ENCODE peak calls at places on chromosomes 2 and 18, in seven cellular contexts. B is Calu3, S is GM12865, J is skeletal muscle cell, Y is IMR-90, R is ecto neural progenitor cell, E is HS-5. O is an unnamed sample.

GRCh38 chr2:197163755-197164753 is 146.5 kb downstream of the ANKRD44 start:
- DNase-seq in S (no peak), J (no peak), E (no peak), R (peak), B (no peak), Y (no peak), O (peak)

GRCh38 chr2:240505946-240506345 is 51.8 kb downstream of the ANKMY1 start:
- DNase-seq in E (no peak), Y (no peak), S (no peak), B (no peak), R (no peak), J (no peak), O (no peak)

GRCh38 chr2:240604939-240605716 is 18.6 kb downstream of the CAPN10 start:
- DNase-seq in E (no peak), J (no peak), S (no peak), Y (no peak), R (no peak), B (peak), O (peak)

GRCh38 chr18:75375341-75375740 is 52.2 kb downstream of the SMIM21 start:
- DNase-seq in J (no peak), B (no peak), Y (no peak), R (no peak), E (no peak), S (no peak), O (no peak)

GRCh38 chr2:132384491-132385186 is 32.0 kb upstream of the GPR39 start:
- DNase-seq in J (no peak), S (no peak), Y (no peak), E (no peak), R (no peak), B (no peak), O (no peak)

GRCh38 chr2:143171817-143172216 is 42.6 kb downstream of the ARHGAP15 start:
- DNase-seq in E (no peak), S (no peak), B (no peak), R (no peak), Y (peak), J (no peak), O (peak)

GRCh38 chr2:28356095-28356911 is 36.4 kb upstream of the FOSL2 start:
- DNase-seq in Y (peak), R (no peak), S (no peak), E (no peak), B (peak), J (peak), O (peak)

GRCh38 chr2:232689152-232689910 is 7.8 kb upstream of the GIGYF2 start:
- DNase-seq in R (peak), Y (peak), E (no peak), S (no peak), B (peak), J (peak), O (peak)

GRCh38 chr2:105697781-105698449 is 46.8 kb upstream of the NCK2 start:
- DNase-seq in E (no peak), Y (no peak), J (no peak), B (no peak), S (no peak), R (no peak), O (no peak)

GRCh38 chr18:57249109-57249508 is 102.2 kb downstream of the BOD1L2 start:
- DNase-seq in B (no peak), Y (no peak), E (no peak), S (no peak), J (no peak), R (peak), O (no peak)

GRCh38 chr2:239290618-239291504 is 110.0 kb downstream of the HDAC4 start:
- DNase-seq in S (no peak), R (no peak), B (no peak), E (no peak), J (no peak), Y (no peak), O (no peak)

GRCh38 chr2:74740395-74741075 is 86.5 kb downstream of the SEMA4F start:
- DNase-seq in Y (peak), R (no peak), J (peak), B (peak), S (no peak), E (peak), O (peak)

GRCh38 chr18:55405655-55406373 is 182.2 kb downstream of the TCF4 start:
- DNase-seq in S (no peak), R (no peak), E (peak), J (peak), Y (peak), B (peak), O (peak)

GRCh38 chr2:190477563-190478454 is 56.7 kb downstream of the NEMP2 start:
- DNase-seq in J (no peak), R (no peak), Y (peak), S (no peak), E (no peak), B (no peak), O (no peak)

GRCh38 chr2:120683701-120684100 is 52.0 kb upstream of the GLI2 start:
- DNase-seq in E (no peak), Y (no peak), R (no peak), S (no peak), J (no peak), B (no peak), O (no peak)

GRCh38 chr18:8045890-8046289 is 478.8 kb downstream of the PTPRM start:
- DNase-seq in R (no peak), Y (no peak), J (no peak), E (no peak), S (no peak), B (no peak), O (no peak)

GRCh38 chr2:133240505-133241230 is 327.6 kb downstream of the NCKAP5 start:
- DNase-seq in J (no peak), B (no peak), S (no peak), R (no peak), Y (peak), E (no peak), O (no peak)

GRCh38 chr2:54457326-54458023 is 1.3 kb downstream of the SPTBN1 start:
- DNase-seq in Y (no peak), J (no peak), B (peak), S (no peak), E (no peak), R (peak), O (peak)

GRCh38 chr18:286515-287310 is 18.9 kb upstream of the THOC1 start:
- DNase-seq in R (no peak), B (no peak), E (no peak), Y (peak), S (no peak), J (no peak), O (peak)

GRCh38 chr2:181977661-181978350 is 7.8 kb upstream of the PPP1R1C start:
- DNase-seq in R (no peak), Y (peak), E (no peak), S (peak), J (no peak), B (no peak), O (peak)

GRCh38 chr2:43217228-43218220 is 8.9 kb downstream of the ZFP36L2 start:
- DNase-seq in R (peak), Y (no peak), S (peak), E (no peak), B (no peak), J (no peak), O (no peak)

O was measured in DMS53.